ENCODE peak calls at places on chromosomes 13 and 19, in six cellular contexts. A, E, T, P, S and R are unnamed samples.
A peak's percentile ranks its signal among the peaks of the same experiment; 100 is the strongest.

GRCh38 chr19:48918801-48919247 is 14.7 kb upstream of the DHDH start:
- DNase-seq in A (no peak), E (no peak), T (no peak), P (no peak), S (no peak), R (no peak)

GRCh38 chr19:23183251-23183650 is 66.4 kb downstream of the ZNF730 start:
- DNase-seq in A (no peak), E (no peak), T (no peak), P (no peak), S (no peak), R (no peak)

GRCh38 chr13:41995946-41996345 is 35.0 kb upstream of the VWA8 start:
- DNase-seq in A (no peak), E (peak; percentile 21), T (no peak), P (no peak), S (no peak), R (peak; percentile 89)

GRCh38 chr19:32317045-32317444 is 28.4 kb upstream of the ZNF507 start:
- DNase-seq in A (no peak), E (no peak), T (no peak), P (no peak), S (no peak), R (no peak)

GRCh38 chr13:48838193-48839000 is 137.3 kb upstream of the FNDC3A start:
- DNase-seq in A (no peak), E (peak; percentile 71), T (no peak), P (no peak), S (no peak), R (no peak)

GRCh38 chr13:48570225-48570828 is 37.4 kb upstream of the RCBTB2 start:
- DNase-seq in A (no peak), E (no peak), T (no peak), P (no peak), S (no peak), R (no peak)

GRCh38 chr13:40149611-40150283 is 494.3 kb downstream of the COG6 start:
- DNase-seq in A (peak; percentile 59), E (peak; percentile 90), T (no peak), P (no peak), S (peak; percentile 16), R (peak; percentile 89)

GRCh38 chr13:79423801-79424642 is 18.0 kb upstream of the RBM26 start:
- DNase-seq in A (no peak), E (peak; percentile 76), T (no peak), P (no peak), S (no peak), R (peak; percentile 34)

GRCh38 chr13:99516153-99516929 is 15.1 kb downstream of the TM9SF2 start:
- DNase-seq in A (no peak), E (no peak), T (no peak), P (no peak), S (no peak), R (no peak)

GRCh38 chr13:51562011-51562671 is 22.1 kb upstream of the WDFY2 start:
- DNase-seq in A (no peak), E (no peak), T (no peak), P (no peak), S (no peak), R (no peak)

GRCh38 chr19:29432677-29433076 is 93.1 kb upstream of the VSTM2B start:
- DNase-seq in A (no peak), E (no peak), T (no peak), P (no peak), S (no peak), R (no peak)

GRCh38 chr13:50400930-50401553 is 385.8 kb downstream of the KCNRG start:
- DNase-seq in A (peak; percentile 91), E (peak; percentile 84), T (no peak), P (no peak), S (peak; percentile 60), R (peak; percentile 96)

GRCh38 chr19:54104998-54105715 is 2.5 kb downstream of the NDUFA3 start:
- DNase-seq in A (no peak), E (no peak), T (no peak), P (no peak), S (no peak), R (no peak)

GRCh38 chr19:45518469-45518826 is 11.2 kb downstream of the VASP start:
- DNase-seq in A (no peak), E (no peak), T (no peak), P (no peak), S (no peak), R (no peak)

GRCh38 chr19:291561-292280 is 518 bp upstream of the PLPP2 start:
- DNase-seq in A (peak; percentile 41), E (no peak), T (no peak), P (no peak), S (no peak), R (no peak)

GRCh38 chr19:41223431-41224234 is 4.6 kb downstream of the AXL start:
- DNase-seq in A (no peak), E (peak; percentile 66), T (no peak), P (no peak), S (no peak), R (peak; percentile 93)

GRCh38 chr19:48877900-48878218 is 5.6 kb downstream of the PPP1R15A start:
- DNase-seq in A (no peak), E (no peak), T (no peak), P (no peak), S (no peak), R (no peak)

GRCh38 chr13:99415014-99415650 is 86.1 kb upstream of the TM9SF2 start:
- DNase-seq in A (no peak), E (no peak), T (no peak), P (no peak), S (no peak), R (no peak)

GRCh38 chr19:8640402-8641004 is 10.1 kb downstream of the NFILZ start:
- DNase-seq in A (peak; percentile 11), E (no peak), T (no peak), P (no peak), S (peak; percentile 11), R (no peak)

GRCh38 chr13:88622362-88622973 is 951.3 kb downstream of the SLITRK5 start:
- DNase-seq in A (no peak), E (no peak), T (no peak), P (no peak), S (no peak), R (no peak)

GRCh38 chr19:40388486-40388885 is 1.5 kb downstream of the HIPK4 start:
- DNase-seq in A (no peak), E (no peak), T (no peak), P (no peak), S (no peak), R (no peak)

GRCh38 chr19:16871870-16872269 is 16.9 kb upstream of the F2RL3 start:
- DNase-seq in A (no peak), E (no peak), T (no peak), P (no peak), S (no peak), R (no peak)

GRCh38 chr13:40228486-40228885 is 438.0 kb downstream of the FOXO1 start:
- DNase-seq in A (no peak), E (peak; percentile 83), T (no peak), P (no peak), S (no peak), R (no peak)

GRCh38 chr13:42549555-42549941 is 24.4 kb upstream of the TNFSF11 start:
- DNase-seq in A (no peak), E (peak; percentile 19), T (no peak), P (no peak), S (no peak), R (no peak)

GRCh38 chr13:110495376-110495775 is 66.1 kb downstream of the RAB20 start:
- DNase-seq in A (no peak), E (no peak), T (no peak), P (no peak), S (no peak), R (no peak)

GRCh38 chr13:40640845-40641458 is 25.5 kb downstream of the FOXO1 start:
- DNase-seq in A (no peak), E (no peak), T (no peak), P (no peak), S (no peak), R (no peak)

GRCh38 chr19:2253106-2254051 is 2.8 kb downstream of the JSRP1 start:
- DNase-seq in A (no peak), E (no peak), T (no peak), P (peak; percentile 36), S (no peak), R (no peak)

GRCh38 chr19:33606556-33606955 is 15.2 kb upstream of the CHST8 start:
- DNase-seq in A (no peak), E (no peak), T (no peak), P (no peak), S (no peak), R (no peak)

GRCh38 chr19:45125975-45126493 is 33.1 kb downstream of the PPP1R37 start:
- DNase-seq in A (no peak), E (peak; percentile 39), T (peak; percentile 71), P (peak; percentile 40), S (peak; percentile 34), R (no peak)

GRCh38 chr13:90485441-90485840 is 862.0 kb upstream of the MIR17HG start:
- DNase-seq in A (no peak), E (peak; percentile 82), T (no peak), P (no peak), S (no peak), R (peak; percentile 91)

GRCh38 chr13:44263920-44264610 is 109.6 kb upstream of the SERP2 start:
- DNase-seq in A (no peak), E (no peak), T (no peak), P (no peak), S (peak; percentile 57), R (peak; percentile 47)

GRCh38 chr19:29843180-29844051 is 31.6 kb downstream of the CCNE1 start:
- DNase-seq in A (no peak), E (peak; percentile 12), T (peak; percentile 23), P (no peak), S (no peak), R (no peak)

GRCh38 chr13:90445179-90445578 is 902.3 kb upstream of the MIR17HG start:
- DNase-seq in A (no peak), E (peak; percentile 85), T (no peak), P (no peak), S (no peak), R (peak; percentile 97)

GRCh38 chr19:17680235-17680722 is 7.9 kb downstream of the UNC13A start:
- DNase-seq in A (no peak), E (peak; percentile 42), T (peak; percentile 19), P (peak; percentile 18), S (peak; percentile 58), R (peak; percentile 32)

GRCh38 chr19:36245210-36246005 is 30.5 kb downstream of the ZNF146 start:
- DNase-seq in A (no peak), E (peak; percentile 28), T (no peak), P (no peak), S (peak; percentile 59), R (no peak)

GRCh38 chr19:10010247-10010691 is at the start of gene COL5A3:
- DNase-seq in A (no peak), E (peak; percentile 70), T (no peak), P (no peak), S (no peak), R (no peak)

GRCh38 chr19:3699071-3699740 is 1.1 kb downstream of the PIP5K1C start:
- DNase-seq in A (peak; percentile 35), E (peak; percentile 53), T (peak; percentile 42), P (no peak), S (peak; percentile 72), R (peak; percentile 16)

GRCh38 chr13:84609716-84610115 is 727.4 kb upstream of the SLITRK1 start:
- DNase-seq in A (no peak), E (peak; percentile 34), T (no peak), P (no peak), S (no peak), R (peak; percentile 80)